ENCODE peak calls at places on chromosomes 13 and 19, in nine cellular contexts. G, E, A, I, Z, Y, L, K and N are unnamed samples.

GRCh38 chr19:2089001-2089711 is 7.0 kb downstream of the MOB3A start:
- DNase-seq in G (no peak), E (no peak), A (no peak), I (no peak), Z (no peak), Y (peak; percentile 54), L (no peak), K (no peak), N (peak; percentile 17)

GRCh38 chr19:32220951-32221350 is 124.5 kb upstream of the ZNF507 start:
- DNase-seq in G (no peak), E (no peak), A (no peak), I (no peak), Z (no peak), Y (no peak), L (no peak), K (no peak), N (no peak)

GRCh38 chr19:623974-624373 is 9.4 kb downstream of the POLRMT start:
- DNase-seq in G (no peak), E (peak; percentile 75), A (no peak), I (no peak), Z (peak; percentile 78), Y (peak; percentile 53), L (no peak), K (no peak), N (peak; percentile 97)

GRCh38 chr13:58935689-58936088 is 1228.0 kb downstream of the DIAPH3 start:
- DNase-seq in G (no peak), E (no peak), A (peak; percentile 56), I (no peak), Z (no peak), Y (no peak), L (no peak), K (no peak), N (no peak)

GRCh38 chr13:113822266-113822665 is 41.6 kb downstream of the GAS6 start:
- DNase-seq in G (no peak), E (no peak), A (no peak), I (no peak), Z (no peak), Y (no peak), L (no peak), K (no peak), N (no peak)

GRCh38 chr19:5304486-5304885 is 36.1 kb downstream of the PTPRS start:
- DNase-seq in G (no peak), E (no peak), A (no peak), I (no peak), Z (no peak), Y (no peak), L (no peak), K (no peak), N (no peak)

GRCh38 chr13:26663801-26664200 is 96.8 kb downstream of the GPR12 start:
- DNase-seq in G (no peak), E (no peak), A (no peak), I (no peak), Z (no peak), Y (no peak), L (no peak), K (no peak), N (no peak)

GRCh38 chr19:806815-807421 is 9.7 kb downstream of the PTBP1 start:
- DNase-seq in G (no peak), E (no peak), A (no peak), I (no peak), Z (no peak), Y (no peak), L (no peak), K (no peak), N (no peak)

GRCh38 chr19:47729799-47730520 is 15.4 kb upstream of the NOP53 start:
- DNase-seq in G (no peak), E (peak; percentile 44), A (peak; percentile 83), I (peak; percentile 88), Z (no peak), Y (peak; percentile 94), L (peak; percentile 92), K (peak; percentile 95), N (no peak)

GRCh38 chr13:53783466-53783865 is 754.9 kb downstream of the OLFM4 start:
- DNase-seq in G (no peak), E (no peak), A (peak; percentile 47), I (no peak), Z (no peak), Y (no peak), L (peak; percentile 7), K (no peak), N (no peak)

GRCh38 chr13:42260885-42261654 is 10.9 kb upstream of the AKAP11 start:
- DNase-seq in G (no peak), E (no peak), A (no peak), I (no peak), Z (no peak), Y (no peak), L (no peak), K (no peak), N (no peak)

GRCh38 chr13:19767966-19768365 is 14.8 kb downstream of the PSPC1 start:
- DNase-seq in G (no peak), E (peak; percentile 16), A (no peak), I (no peak), Z (no peak), Y (no peak), L (no peak), K (no peak), N (no peak)

GRCh38 chr13:18948664-18949488 is 232.7 kb downstream of the TUBA3C start:
- DNase-seq in G (no peak), E (no peak), A (peak; percentile 64), I (no peak), Z (no peak), Y (no peak), L (no peak), K (no peak), N (no peak)

GRCh38 chr19:17479325-17479791 is 9.0 kb downstream of the SLC27A1 start:
- DNase-seq in G (no peak), E (no peak), A (no peak), I (no peak), Z (peak; percentile 40), Y (no peak), L (no peak), K (no peak), N (no peak)

GRCh38 chr19:17471410-17472125 is 1.2 kb downstream of the SLC27A1 start:
- DNase-seq in G (no peak), E (no peak), A (no peak), I (no peak), Z (no peak), Y (no peak), L (no peak), K (no peak), N (no peak)

GRCh38 chr19:17473041-17473440 is 2.7 kb downstream of the SLC27A1 start:
- DNase-seq in G (no peak), E (peak; percentile 52), A (no peak), I (no peak), Z (peak; percentile 77), Y (no peak), L (peak; percentile 38), K (no peak), N (no peak)

GRCh38 chr19:17470204-17470841 is at the start of gene SLC27A1:
- DNase-seq in G (peak; percentile 90), E (peak; percentile 100), A (peak; percentile 97), I (peak; percentile 99), Z (peak; percentile 98), Y (peak; percentile 100), L (peak; percentile 99), K (peak; percentile 98), N (peak; percentile 96)

DNA sequence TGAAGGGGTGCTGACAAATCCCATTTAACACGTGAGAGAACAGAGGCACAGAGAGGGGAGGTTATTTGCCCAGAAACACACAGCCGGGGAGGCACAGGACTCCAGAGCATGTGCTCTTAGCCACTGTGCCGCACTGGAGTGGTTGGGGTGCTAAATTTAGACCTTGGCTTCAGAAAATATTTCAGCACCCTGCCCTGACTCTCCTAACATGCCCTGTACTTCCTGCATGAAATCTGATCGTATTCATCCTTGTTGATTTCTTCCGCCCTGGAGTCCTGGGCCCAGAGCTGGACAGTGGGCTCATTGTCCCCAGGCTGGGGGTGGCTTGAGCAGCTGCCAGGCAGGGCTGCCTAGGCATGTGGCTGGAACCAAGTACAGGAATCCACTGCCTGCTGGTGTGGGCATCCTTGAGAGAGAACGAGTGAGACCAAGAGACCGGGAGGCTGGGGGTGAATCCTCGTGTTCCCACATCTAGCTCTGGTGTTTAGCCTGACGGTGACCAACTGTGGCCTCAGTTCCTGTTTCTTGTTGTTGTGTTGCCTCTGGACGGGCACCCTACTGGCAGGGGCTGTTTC is 5.3 kb downstream of the SLC27A1 start:
- DNase-seq in G (no peak), E (no peak), A (no peak), I (peak; percentile 50), Z (peak; percentile 42), Y (no peak), L (peak; percentile 85), K (no peak), N (no peak)
- H3K4me3 ChIP-seq in G (no peak overlapping the region), E (no peak overlapping the region), A (no peak overlapping the region), I (no peak overlapping the region), Z (no peak overlapping the region), Y (no peak overlapping the region), L (no peak overlapping the region), K (no peak overlapping the region), N (no peak overlapping the region)

DNA sequence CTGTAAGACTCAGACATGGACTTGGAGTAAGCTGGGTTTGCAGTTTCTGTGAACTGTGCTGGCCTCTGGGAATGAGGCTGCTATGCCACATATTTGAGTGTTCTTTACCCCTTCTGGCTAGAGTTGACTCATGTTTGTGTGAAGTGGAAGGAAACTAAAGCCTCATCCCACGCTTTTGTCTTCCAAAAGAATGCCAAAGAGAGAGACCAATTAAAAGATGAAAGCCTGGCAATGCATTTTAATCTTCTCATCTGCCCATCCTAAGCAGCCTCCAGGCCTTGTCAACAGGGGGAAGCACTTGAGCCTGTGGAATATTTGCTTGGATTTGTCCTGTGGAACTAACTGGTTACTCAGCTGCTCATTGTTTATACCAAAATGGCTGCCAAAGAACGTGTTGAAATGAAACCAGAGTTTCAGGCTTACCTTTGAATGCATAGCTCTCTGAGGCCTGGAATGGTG is 49.1 kb downstream of the LMO7 start:
- DNase-seq in G (no peak), E (no peak), A (no peak), I (no peak), Z (peak; percentile 81), Y (no peak), L (no peak), K (peak; percentile 69), N (peak; percentile 78)
- H3K4me3 ChIP-seq in G (no peak overlapping the region), E (no peak overlapping the region), A (no peak overlapping the region), I (no peak overlapping the region), Z (no peak overlapping the region), Y (no peak overlapping the region), L (no peak overlapping the region), K (no peak overlapping the region), N (no peak overlapping the region)

DNA sequence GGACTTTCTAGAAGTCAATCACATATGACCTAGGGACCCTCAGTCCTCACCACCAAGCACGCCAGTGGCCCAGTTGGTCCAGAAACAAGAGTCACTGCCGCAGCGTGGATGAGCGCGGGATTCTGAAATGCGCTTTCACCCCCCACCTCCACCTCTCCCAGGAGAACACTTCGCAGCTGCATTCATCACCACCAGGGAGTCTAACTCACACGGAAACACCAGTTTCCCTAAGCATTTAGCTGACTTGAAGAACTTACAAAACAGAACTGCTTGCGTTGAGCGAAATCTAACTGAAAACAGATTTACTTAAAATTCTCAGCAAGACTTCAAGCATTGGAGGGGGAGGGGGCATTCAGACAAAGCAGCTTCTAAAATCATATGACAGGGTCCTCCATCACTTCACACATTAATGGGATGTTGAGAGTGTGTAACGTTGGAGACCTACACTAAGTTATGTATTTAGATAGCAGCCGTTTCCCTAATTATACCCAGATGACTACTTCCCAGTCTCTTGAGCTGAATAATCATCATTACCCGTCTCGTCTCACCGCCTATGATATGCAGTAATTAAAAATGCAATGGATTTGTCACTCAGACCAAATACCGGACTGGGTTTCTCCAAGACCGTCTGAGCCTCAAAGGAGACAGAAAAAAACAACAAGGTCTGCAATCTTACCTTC is 258.3 kb upstream of the IRS2 start:
- DNase-seq in G (no peak), E (no peak), A (no peak), I (no peak), Z (peak; percentile 19), Y (no peak), L (no peak), K (no peak), N (peak; percentile 73)
- H3K4me3 ChIP-seq in G (no peak overlapping the region), E (no peak overlapping the region), A (no peak overlapping the region), I (no peak overlapping the region), Z (no peak overlapping the region), Y (no peak overlapping the region), L (no peak overlapping the region), K (no peak overlapping the region), N (peak overlapping the region; percentile 2)

GRCh38 chr13:36343766-36344165 is 2.4 kb downstream of the SPART start:
- DNase-seq in G (no peak), E (peak; percentile 75), A (no peak), I (no peak), Z (no peak), Y (no peak), L (no peak), K (no peak), N (no peak)
- H3K4me3 ChIP-seq in G (no peak overlapping the region), E (peak overlapping the region; percentile 84), A (no peak overlapping the region), I (no peak overlapping the region), Z (peak overlapping the region; percentile 97), Y (no peak overlapping the region), L (no peak overlapping the region), K (no peak overlapping the region), N (no peak overlapping the region)